ENCODE peak calls at places on chromosomes 2 and 18, in four cellular contexts. Z is hepatocyte, J is kidney epithelial cell, Q is mucosa of descending colon. D is an unnamed sample.

GRCh38 chr2:20622296-20622686 is 28.6 kb downstream of the HS1BP3 start:
- DNase-seq in Q (no peak), J (no peak), Z (no peak), D (no peak)

GRCh38 chr2:54866868-54867267 is 143.4 kb downstream of the EML6 start:
- DNase-seq in Z (no peak), J (no peak), Q (no peak), D (no peak)

GRCh38 chr2:165698621-165698946 is 95.5 kb downstream of the GALNT3 start:
- DNase-seq in Q (no peak), Z (peak; percentile 72), J (no peak), D (no peak)

GRCh38 chr2:60306231-60306861 is 247.1 kb downstream of the BCL11A start:
- DNase-seq in Q (peak; percentile 37), Z (peak; percentile 28), J (no peak), D (no peak)

GRCh38 chr2:146847846-146848245 is 997.0 kb upstream of the ACVR2A start:
- DNase-seq in Z (no peak), Q (no peak), J (no peak), D (no peak)

GRCh38 chr18:23235860-23236259 is 100.6 kb downstream of the CABLES1 start:
- DNase-seq in J (no peak), Z (no peak), Q (no peak), D (no peak)

GRCh38 chr2:241966671-241967070 is 97.1 kb downstream of the RTP5 start:
- DNase-seq in Z (no peak), Q (no peak), J (no peak), D (no peak)

GRCh38 chr2:38750793-38751042 is 443 bp downstream of the SRSF7 start:
- DNase-seq in J (no peak), Z (peak; percentile 64), Q (peak; percentile 82), D (no peak)

GRCh38 chr2:61566566-61566965 is 28.4 kb upstream of the XPO1 start:
- DNase-seq in J (no peak), Q (no peak), Z (no peak), D (no peak)

GRCh38 chr2:73730810-73731209 is 6.3 kb downstream of the TPRKB start:
- DNase-seq in J (no peak), Z (no peak), Q (no peak), D (no peak)

GRCh38 chr18:42339324-42339723 is 384.3 kb downstream of the PIK3C3 start:
- DNase-seq in Z (peak; percentile 18), Q (no peak), J (peak; percentile 26), D (no peak)

D was measured in keratinocyte.